ENCODE peak calls at places on chromosome 15, in four cellular contexts. One of them, this sample, is unnamed.

GRCh38 chr15:80870893-80871292 is 91.7 kb downstream of the CEMIP start:
- DNase-seq in K562: no peak
- DNase-seq in GM12878: no peak
- DNase-seq in GM12891: no peak
- DNase-seq in this sample: no peak

GRCh38 chr15:45157974-45158373 is 28.2 kb downstream of the DUOX1 start:
- DNase-seq in GM12891: no peak
- DNase-seq in K562: no peak
- DNase-seq in GM12878: no peak
- DNase-seq in this sample: no peak

GRCh38 chr15:64948916-64949315 is 37.2 kb downstream of the ANKDD1A start:
- DNase-seq in GM12878: no peak
- DNase-seq in K562: no peak
- DNase-seq in GM12891: no peak
- DNase-seq in this sample: no peak

GRCh38 chr15:29093696-29094343 is 175.8 kb downstream of the NSMCE3 start:
- DNase-seq in GM12891: no peak
- DNase-seq in K562: no peak
- DNase-seq in GM12878: no peak
- DNase-seq in this sample: no peak

GRCh38 chr15:100879461-100880138 is at the start of gene ALDH1A3:
- DNase-seq in GM12891: peak
- DNase-seq in K562: no peak
- DNase-seq in GM12878: no peak
- DNase-seq in this sample: peak

GRCh38 chr15:74400313-74400850 is 32.9 kb upstream of the CYP11A1 start:
- DNase-seq in GM12878: no peak
- DNase-seq in K562: no peak
- DNase-seq in GM12891: no peak
- DNase-seq in this sample: no peak

GRCh38 chr15:48581221-48581620 is 64.3 kb downstream of the FBN1 start:
- DNase-seq in GM12891: no peak
- DNase-seq in GM12878: no peak
- DNase-seq in K562: no peak
- DNase-seq in this sample: no peak

GRCh38 chr15:29018406-29018805 is 132.6 kb downstream of the APBA2 start:
- DNase-seq in K562: no peak
- DNase-seq in GM12891: no peak
- DNase-seq in GM12878: no peak
- DNase-seq in this sample: no peak

GRCh38 chr15:47711654-47712053 is 5.7 kb upstream of the SEMA6D start:
- DNase-seq in K562: no peak
- DNase-seq in GM12891: peak
- DNase-seq in GM12878: no peak
- DNase-seq in this sample: no peak

GRCh38 chr15:67194171-67195114 is 60.0 kb downstream of the AAGAB start:
- DNase-seq in K562: no peak
- DNase-seq in GM12891: no peak
- DNase-seq in GM12878: no peak
- DNase-seq in this sample: no peak

GRCh38 chr15:29107971-29108645 is 161.5 kb downstream of the NSMCE3 start:
- DNase-seq in GM12878: no peak
- DNase-seq in GM12891: no peak
- DNase-seq in K562: no peak
- DNase-seq in this sample: no peak

GRCh38 chr15:32952901-32953889 is 235.4 kb downstream of the GREM1 start:
- DNase-seq in K562: no peak
- DNase-seq in GM12878: no peak
- DNase-seq in GM12891: no peak
- DNase-seq in this sample: no peak

GRCh38 chr15:76163429-76164020 is 103.7 kb downstream of the TMEM266 start:
- DNase-seq in GM12878: no peak
- DNase-seq in GM12891: no peak
- DNase-seq in K562: no peak
- DNase-seq in this sample: peak

GRCh38 chr15:27082526-27082925 is 111.5 kb downstream of the GABRG3 start:
- DNase-seq in K562: no peak
- DNase-seq in GM12878: no peak
- DNase-seq in GM12891: no peak
- DNase-seq in this sample: no peak

GRCh38 chr15:57382222-57382621 is 5.9 kb downstream of the CGNL1 start:
- DNase-seq in GM12891: no peak
- DNase-seq in GM12878: no peak
- DNase-seq in K562: no peak
- DNase-seq in this sample: no peak

GRCh38 chr15:81155375-81156218 is 21.5 kb downstream of the CFAP161 start:
- DNase-seq in GM12878: no peak
- DNase-seq in GM12891: no peak
- DNase-seq in K562: peak
- DNase-seq in this sample: peak

GRCh38 chr15:99279290-99279689 is 28.0 kb downstream of the LRRC28 start:
- DNase-seq in K562: no peak
- DNase-seq in GM12878: no peak
- DNase-seq in GM12891: no peak
- DNase-seq in this sample: no peak

GRCh38 chr15:29270976-29271375 is 1.4 kb upstream of the NSMCE3 start:
- DNase-seq in K562: no peak
- DNase-seq in GM12891: no peak
- DNase-seq in GM12878: no peak
- DNase-seq in this sample: no peak

GRCh38 chr15:82802497-82802896 is 3.4 kb downstream of the FSD2 start:
- DNase-seq in K562: peak
- DNase-seq in GM12891: no peak
- DNase-seq in GM12878: no peak
- DNase-seq in this sample: no peak

DNA sequence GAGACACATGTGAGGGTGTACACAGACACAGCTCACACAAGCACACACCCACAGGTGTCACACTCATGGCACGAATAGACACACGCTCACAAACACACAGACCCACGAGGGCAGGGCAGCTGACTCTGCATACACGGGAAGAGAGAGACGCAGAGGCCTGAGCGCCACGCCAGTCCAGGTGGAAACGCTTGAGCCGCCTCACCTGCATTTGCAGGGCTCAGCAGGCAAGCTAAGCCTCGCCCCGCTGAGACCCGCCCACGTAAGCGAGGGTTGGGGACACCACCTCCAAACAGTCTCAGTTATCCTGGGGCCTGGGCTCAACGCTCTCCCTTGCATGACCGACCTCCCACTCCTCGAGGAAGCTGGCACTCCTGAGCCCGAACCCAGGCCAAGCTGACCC is 73.2 kb downstream of the TLE3 start:
- DNase-seq in K562: no peak
- DNase-seq in GM12878: no peak
- DNase-seq in GM12891: no peak
- DNase-seq in this sample: no peak
- TF ChIP-seq SPI1 in K562: no peak
- TF ChIP-seq SPI1 in GM12878: no peak
- TF ChIP-seq SPI1 in GM12891: no peak
- TF ChIP-seq SPI1 in this sample: no peak

DNA sequence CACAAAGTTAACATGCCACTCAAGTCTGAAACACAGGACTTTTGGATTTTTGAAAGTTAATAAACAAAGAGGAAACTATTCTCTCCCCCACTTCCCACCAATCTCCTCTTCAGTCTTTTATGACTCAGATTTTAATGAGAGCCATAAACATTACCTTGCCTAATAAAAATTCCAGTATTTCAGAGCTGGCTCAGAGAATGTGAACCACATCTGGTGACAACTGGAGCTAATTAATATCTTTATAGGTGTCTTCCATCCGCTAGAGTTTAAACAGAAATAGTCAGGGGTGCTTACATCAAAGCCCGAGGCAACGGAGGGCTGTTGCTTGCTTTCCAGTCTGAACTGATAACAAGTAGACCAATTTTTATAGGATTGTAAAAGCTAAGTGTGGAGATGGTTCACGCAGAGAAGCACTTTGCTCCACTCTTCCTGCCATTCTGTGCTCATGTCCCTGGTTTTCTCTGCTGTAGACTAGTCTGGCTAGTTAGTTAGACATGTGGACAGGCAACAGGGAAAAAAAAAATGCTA is 363.6 kb downstream of the NR2F2 start:
- DNase-seq in K562: no peak
- DNase-seq in GM12891: no peak
- DNase-seq in GM12878: no peak
- DNase-seq in this sample: no peak
- TF ChIP-seq SPI1 in K562: no peak
- TF ChIP-seq SPI1 in GM12891: no peak
- TF ChIP-seq SPI1 in GM12878: no peak
- TF ChIP-seq SPI1 in this sample: no peak

DNA sequence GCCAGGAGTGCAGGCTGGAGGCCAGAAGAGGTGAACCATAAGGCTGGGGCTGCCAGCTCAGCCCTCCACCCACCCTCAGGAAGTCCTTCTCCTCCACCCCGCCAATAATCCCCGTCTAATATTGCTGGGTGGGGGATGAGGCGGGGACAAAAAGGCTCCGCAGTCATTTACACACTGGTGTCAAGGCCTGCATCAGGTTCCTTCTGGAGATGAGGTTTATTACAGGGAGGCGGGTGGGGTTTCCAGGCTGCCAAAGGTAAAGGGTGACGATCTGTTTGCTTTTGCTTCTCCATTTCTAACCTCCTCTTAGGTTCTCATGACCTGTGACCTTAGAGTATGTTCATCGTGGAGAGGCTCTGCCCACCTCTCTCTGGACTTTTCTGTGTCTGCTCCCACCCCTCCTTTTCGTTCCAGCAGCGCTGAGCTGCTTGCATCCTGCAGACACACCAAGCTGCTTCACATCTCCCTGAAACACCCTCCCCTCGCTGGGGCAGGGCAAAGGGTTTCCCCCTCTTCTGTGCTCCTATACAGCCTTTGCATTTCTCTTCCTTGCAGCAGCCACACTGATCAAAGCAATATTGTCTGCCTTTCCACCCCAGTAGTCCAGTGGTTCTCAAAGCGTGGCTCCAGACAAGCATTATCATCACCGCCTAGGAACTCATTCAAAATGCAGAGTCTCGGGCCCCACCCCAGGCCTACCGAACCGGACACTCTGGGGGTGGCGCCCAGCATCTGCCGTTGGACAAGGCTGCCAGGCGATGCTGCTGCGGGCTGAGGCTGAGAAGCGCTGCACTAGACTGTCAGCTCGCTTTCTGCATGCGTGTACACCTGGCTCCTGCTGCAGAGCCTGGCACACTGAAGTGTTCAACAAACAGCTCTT is 26.6 kb downstream of the CA12 start:
- DNase-seq in GM12891: no peak
- DNase-seq in K562: no peak
- DNase-seq in GM12878: no peak
- DNase-seq in this sample: no peak
- TF ChIP-seq SPI1 in GM12891: no peak
- TF ChIP-seq SPI1 in K562: no peak
- TF ChIP-seq SPI1 in GM12878: no peak
- TF ChIP-seq SPI1 in this sample: no peak

GRCh38 chr15:41936155-41936554 is 36.2 kb downstream of the EHD4 start:
- DNase-seq in GM12891: no peak
- DNase-seq in K562: no peak
- DNase-seq in GM12878: no peak
- DNase-seq in this sample: no peak

GRCh38 chr15:41934843-41935242 is 37.5 kb downstream of the EHD4 start:
- DNase-seq in GM12891: no peak
- DNase-seq in K562: no peak
- DNase-seq in GM12878: no peak
- DNase-seq in this sample: no peak

GRCh38 chr15:41937568-41937923 is 34.8 kb downstream of the EHD4 start:
- DNase-seq in GM12878: no peak
- DNase-seq in GM12891: no peak
- DNase-seq in K562: no peak
- DNase-seq in this sample: no peak

GRCh38 chr15:41935566-41936020 is 36.8 kb downstream of the EHD4 start:
- DNase-seq in K562: no peak
- DNase-seq in GM12891: no peak
- DNase-seq in GM12878: no peak
- DNase-seq in this sample: no peak

DNA sequence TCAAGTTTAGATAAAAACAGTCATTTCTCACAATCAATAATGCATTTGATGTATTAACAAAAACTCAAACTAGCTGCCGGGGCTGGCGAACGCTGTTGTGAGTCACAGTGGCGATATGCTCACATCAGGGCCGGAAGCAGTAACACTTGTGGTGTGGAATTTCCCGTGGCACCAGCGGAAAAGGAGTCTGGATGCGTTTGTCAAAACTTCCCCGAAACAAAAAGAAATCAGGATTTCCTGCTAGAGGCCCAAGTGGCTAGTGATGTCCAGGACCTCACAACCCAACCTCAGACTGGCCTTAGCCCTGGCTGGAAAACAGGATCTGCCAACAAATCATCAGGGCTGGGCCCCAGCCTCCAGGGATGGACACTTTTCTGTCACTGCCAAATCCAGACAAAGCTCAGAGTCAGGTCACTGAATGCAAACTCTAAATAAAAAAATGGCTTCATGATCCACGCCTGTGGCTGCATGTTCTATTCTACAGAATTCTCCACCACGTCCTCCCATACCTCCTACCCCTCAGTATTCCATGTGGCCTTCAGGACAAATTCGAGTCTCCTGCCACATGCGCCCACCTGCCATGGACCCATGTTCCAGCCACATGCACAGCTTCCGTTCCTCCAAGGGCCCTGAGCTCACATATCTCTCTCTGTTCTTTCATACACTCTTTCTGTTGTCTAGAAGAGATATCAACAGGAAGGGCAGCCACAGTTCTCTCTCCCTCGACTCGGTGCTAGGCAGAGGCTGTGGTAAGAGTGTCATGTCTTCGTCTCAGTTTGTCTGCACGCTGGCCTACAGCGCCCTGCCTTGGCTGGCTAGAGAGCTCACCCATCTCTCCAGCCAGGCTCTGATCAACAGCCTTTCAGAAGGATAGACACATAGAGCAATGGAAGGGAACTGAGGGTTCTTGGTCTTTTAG is 35.4 kb downstream of the EHD4 start:
- DNase-seq in GM12891: no peak
- DNase-seq in K562: no peak
- DNase-seq in GM12878: no peak
- DNase-seq in this sample: no peak
- TF ChIP-seq SPI1 in GM12891: no peak
- TF ChIP-seq SPI1 in K562: no peak
- TF ChIP-seq SPI1 in GM12878: no peak
- TF ChIP-seq SPI1 in this sample: no peak

GRCh38 chr15:23516866-23517265 is 48.6 kb upstream of the MKRN3 start:
- DNase-seq in GM12891: no peak
- DNase-seq in K562: no peak
- DNase-seq in GM12878: no peak
- DNase-seq in this sample: no peak
- TF ChIP-seq SPI1 in GM12891: no peak
- TF ChIP-seq SPI1 in K562: no peak
- TF ChIP-seq SPI1 in GM12878: no peak
- TF ChIP-seq SPI1 in this sample: no peak